ENCODE peak calls at places on chromosomes 3 and 15, in nine cellular contexts. K is NCI-H226, A is M059J, R is left ventricle myocardium inferior, D is ovary, T is H54, X is EL, L is ACHN, V is head of caudate nucleus. H is an unnamed sample.

GRCh38 chr3:45537960-45538640 is 56.5 kb upstream of the LIMD1 start:
- DNase-seq in R (peak), D (no peak), X (peak), V (no peak), T (no peak), A (no peak), K (no peak), L (no peak), H (no peak)

GRCh38 chr3:193851941-193852674 is 259.1 kb downstream of the OPA1 start:
- DNase-seq in D (no peak), K (no peak), X (no peak), L (peak), V (no peak), A (no peak), R (no peak), T (no peak), H (no peak)

GRCh38 chr3:53114011-53114400 is 16.2 kb downstream of the RFT1 start:
- DNase-seq in T (peak), V (peak), D (peak), K (peak), R (peak), X (peak), A (peak), L (peak), H (peak)

GRCh38 chr3:156642750-156643728 is 31.4 kb upstream of the TIPARP start:
- DNase-seq in D (no peak), A (no peak), K (no peak), R (no peak), V (no peak), T (no peak), X (no peak), L (no peak), H (no peak)

GRCh38 chr15:67741313-67741712 is 84.0 kb upstream of the SKOR1 start:
- DNase-seq in L (no peak), A (peak), T (no peak), D (no peak), X (peak), K (no peak), V (no peak), R (no peak), H (no peak)

GRCh38 chr15:96089396-96090058 is 241.0 kb upstream of the NR2F2 start:
- DNase-seq in X (no peak), A (no peak), D (no peak), T (no peak), L (no peak), R (no peak), K (no peak), V (no peak), H (no peak)

GRCh38 chr15:82999905-83000671 is 11.4 kb downstream of the C15orf40 start:
- DNase-seq in L (peak), A (peak), X (peak), R (no peak), K (peak), T (peak), D (no peak), V (no peak), H (peak)

GRCh38 chr3:106172780-106173179 is 304.0 kb upstream of the CBLB start:
- DNase-seq in T (no peak), K (no peak), R (no peak), D (no peak), V (no peak), A (peak), L (no peak), X (no peak), H (peak)

GRCh38 chr3:113495035-113495434 is 19.9 kb downstream of the SPICE1 start:
- DNase-seq in T (no peak), D (no peak), R (no peak), L (peak), K (no peak), A (peak), X (peak), V (no peak), H (peak)

GRCh38 chr3:27500051-27500450 is 15.9 kb upstream of the SLC4A7 start:
- DNase-seq in R (no peak), X (no peak), L (no peak), T (no peak), D (no peak), V (no peak), A (no peak), K (no peak), H (no peak)

GRCh38 chr3:187242435-187242834 is 45.1 kb downstream of the RTP1 start:
- DNase-seq in T (no peak), D (no peak), A (no peak), X (no peak), R (no peak), V (no peak), L (no peak), K (no peak), H (no peak)

GRCh38 chr15:62277816-62278394 is 112.8 kb upstream of the C2CD4B start:
- DNase-seq in V (no peak), A (no peak), L (no peak), R (no peak), X (no peak), D (no peak), K (no peak), T (no peak), H (no peak)

GRCh38 chr3:77446084-77446483 is 406.2 kb downstream of the ROBO2 start:
- DNase-seq in V (no peak), K (no peak), A (no peak), R (no peak), T (no peak), L (no peak), X (no peak), D (no peak), H (no peak)

GRCh38 chr3:53581671-53582070 is 87.3 kb downstream of the CACNA1D start:
- DNase-seq in T (no peak), D (no peak), V (no peak), L (no peak), R (no peak), K (peak), X (no peak), A (peak), H (peak)

GRCh38 chr15:96860746-96861145 is 530.2 kb downstream of the NR2F2 start:
- DNase-seq in T (no peak), L (no peak), X (no peak), K (no peak), V (no peak), R (no peak), A (no peak), D (no peak), H (no peak)

GRCh38 chr15:42033214-42033873 is 12.5 kb upstream of the PLA2G4E start:
- DNase-seq in V (no peak), A (no peak), D (no peak), X (no peak), R (no peak), L (no peak), K (no peak), T (no peak), H (no peak)

GRCh38 chr15:28107111-28107893 is 8.2 kb upstream of the OCA2 start:
- DNase-seq in V (no peak), T (no peak), K (no peak), L (no peak), X (peak), D (no peak), R (peak), A (no peak), H (peak)